ENCODE peak calls at places on chromosomes 1 and 21, in eight cellular contexts. X is neural crest cell; O is stimulated activated CD4-positive, alpha-beta T cell treated with anti-CD3 and anti-CD28 coated beads, Interleukin-15, amount 100 ng/mL, for 24 hours; E is H9; R is body of pancreas; T is NCI-H1092 treated with DMSO at 0.1 percent for 48 hours; B is activated T-cell treated with anti-CD3 and anti-CD28 coated beads for 1 hour; P is PC-9. D is an unnamed sample.

GRCh38 chr1:76865696-76866291 is 1.5 kb upstream of the ST6GALNAC5 start:
- DNase-seq in R (no peak), P (no peak), X (no peak), O (no peak), B (no peak), E (no peak), T (no peak), D (no peak)

GRCh38 chr1:207245124-207245523 is 76.4 kb upstream of the CD55 start:
- DNase-seq in O (no peak), P (no peak), T (no peak), R (no peak), X (no peak), E (no peak), B (no peak), D (no peak)

GRCh38 chr1:118983558-118984021 is 4.6 kb downstream of the TBX15 start:
- DNase-seq in B (no peak), R (no peak), X (peak), P (no peak), T (no peak), E (peak), O (no peak), D (no peak)

GRCh38 chr1:201958348-201958747 is 3.0 kb downstream of the TIMM17A start:
- DNase-seq in R (no peak), B (no peak), O (no peak), P (no peak), T (no peak), E (no peak), X (no peak), D (no peak)

GRCh38 chr1:83942914-83943313 is 56.0 kb downstream of the TTLL7 start:
- DNase-seq in X (no peak), E (no peak), P (no peak), T (no peak), O (no peak), R (no peak), B (no peak), D (no peak)

GRCh38 chr1:225954753-225955152 is 13.7 kb upstream of the LEFTY2 start:
- DNase-seq in O (no peak), X (no peak), E (no peak), R (no peak), B (no peak), T (no peak), P (no peak), D (no peak)

GRCh38 chr1:61337471-61337870 is 255.1 kb downstream of the NFIA start:
- DNase-seq in E (no peak), R (no peak), O (no peak), T (no peak), B (no peak), P (no peak), X (no peak), D (no peak)

GRCh38 chr1:187051618-187052232 is 223.0 kb downstream of the PLA2G4A start:
- DNase-seq in B (no peak), O (peak), E (no peak), P (peak), R (no peak), T (peak), X (peak), D (peak)

GRCh38 chr1:97365026-97365425 is 555.8 kb downstream of the DPYD start:
- DNase-seq in E (no peak), P (no peak), X (no peak), B (no peak), T (no peak), O (no peak), R (no peak), D (no peak)

GRCh38 chr1:118660769-118661168 is 327.4 kb downstream of the TBX15 start:
- DNase-seq in P (no peak), E (no peak), O (no peak), T (no peak), B (no peak), R (no peak), X (no peak), D (no peak)

GRCh38 chr21:46636550-46637289 is 1.2 kb downstream of the PRMT2 start:
- DNase-seq in R (no peak), P (no peak), X (no peak), T (no peak), E (no peak), B (no peak), O (no peak), D (no peak)

GRCh38 chr1:14968251-14968812 is 185.2 kb upstream of the TMEM51 start:
- DNase-seq in T (no peak), P (no peak), E (no peak), B (no peak), O (no peak), X (peak), R (no peak), D (no peak)

GRCh38 chr1:33140153-33141149 is 41.4 kb downstream of the TRIM62 start:
- DNase-seq in P (no peak), T (no peak), X (no peak), E (peak), B (no peak), R (no peak), O (no peak), D (no peak)

D was measured in Calu3.